ENCODE peak calls at places on chromosomes 11 and 22, in eight cellular contexts. One of them, this sample, is unnamed.

GRCh38 chr11:8059571-8060011 is 21.4 kb upstream of the TUB start:
- DNase-seq in Peyer's patch: no peak
- DNase-seq in hepatocyte: no peak
- DNase-seq in psoas muscle: no peak
- DNase-seq in CD8-positive, alpha-beta memory T cell: no peak
- DNase-seq in astrocyte of the cerebellum: no peak
- DNase-seq in suprapubic skin: no peak
- DNase-seq in kidney: no peak
- DNase-seq in this sample: no peak

GRCh38 chr11:88421530-88421929 is 84.0 kb upstream of the CTSC start:
- DNase-seq in Peyer's patch: no peak
- DNase-seq in hepatocyte: peak; percentile 19
- DNase-seq in psoas muscle: no peak
- DNase-seq in CD8-positive, alpha-beta memory T cell: no peak
- DNase-seq in astrocyte of the cerebellum: no peak
- DNase-seq in suprapubic skin: no peak
- DNase-seq in kidney: no peak
- DNase-seq in this sample: no peak

GRCh38 chr11:68565768-68566167 is 105.2 kb downstream of the PPP6R3 start:
- DNase-seq in Peyer's patch: no peak
- DNase-seq in hepatocyte: no peak
- DNase-seq in psoas muscle: peak; percentile 76
- DNase-seq in CD8-positive, alpha-beta memory T cell: no peak
- DNase-seq in astrocyte of the cerebellum: no peak
- DNase-seq in suprapubic skin: no peak
- DNase-seq in kidney: no peak
- DNase-seq in this sample: no peak

GRCh38 chr11:67312187-67313021 is 9.1 kb downstream of the SSH3 start:
- DNase-seq in Peyer's patch: no peak
- DNase-seq in hepatocyte: no peak
- DNase-seq in psoas muscle: no peak
- DNase-seq in CD8-positive, alpha-beta memory T cell: no peak
- DNase-seq in astrocyte of the cerebellum: no peak
- DNase-seq in suprapubic skin: peak; percentile 82
- DNase-seq in kidney: peak; percentile 73
- DNase-seq in this sample: no peak

GRCh38 chr11:23205156-23205871 is 345.0 kb upstream of the CCDC179 start:
- DNase-seq in Peyer's patch: no peak
- DNase-seq in hepatocyte: no peak
- DNase-seq in psoas muscle: no peak
- DNase-seq in CD8-positive, alpha-beta memory T cell: no peak
- DNase-seq in astrocyte of the cerebellum: no peak
- DNase-seq in suprapubic skin: no peak
- DNase-seq in kidney: no peak
- DNase-seq in this sample: no peak

GRCh38 chr11:82899191-82899820 is 924 bp downstream of the PRCP start:
- DNase-seq in Peyer's patch: peak; percentile 33
- DNase-seq in hepatocyte: no peak
- DNase-seq in psoas muscle: no peak
- DNase-seq in CD8-positive, alpha-beta memory T cell: peak; percentile 68
- DNase-seq in astrocyte of the cerebellum: no peak
- DNase-seq in suprapubic skin: no peak
- DNase-seq in kidney: no peak
- DNase-seq in this sample: no peak

GRCh38 chr11:46369458-46370152 is 11.9 kb upstream of the MDK start:
- DNase-seq in Peyer's patch: no peak
- DNase-seq in hepatocyte: peak; percentile 86
- DNase-seq in psoas muscle: peak; percentile 74
- DNase-seq in CD8-positive, alpha-beta memory T cell: peak; percentile 44
- DNase-seq in astrocyte of the cerebellum: peak; percentile 49
- DNase-seq in suprapubic skin: no peak
- DNase-seq in kidney: peak; percentile 84
- DNase-seq in this sample: no peak

GRCh38 chr11:70517996-70518907 is 119.9 kb downstream of the CTTN start:
- DNase-seq in Peyer's patch: no peak
- DNase-seq in hepatocyte: no peak
- DNase-seq in psoas muscle: peak; percentile 12
- DNase-seq in CD8-positive, alpha-beta memory T cell: no peak
- DNase-seq in astrocyte of the cerebellum: no peak
- DNase-seq in suprapubic skin: no peak
- DNase-seq in kidney: peak; percentile 39
- DNase-seq in this sample: no peak

GRCh38 chr11:14687943-14688627 is 44.5 kb downstream of the PDE3B start:
- DNase-seq in Peyer's patch: no peak
- DNase-seq in hepatocyte: no peak
- DNase-seq in psoas muscle: no peak
- DNase-seq in CD8-positive, alpha-beta memory T cell: no peak
- DNase-seq in astrocyte of the cerebellum: no peak
- DNase-seq in suprapubic skin: no peak
- DNase-seq in kidney: no peak
- DNase-seq in this sample: no peak

GRCh38 chr11:66264893-66265292 is 3.5 kb upstream of the RAB1B start:
- DNase-seq in Peyer's patch: no peak
- DNase-seq in hepatocyte: no peak
- DNase-seq in psoas muscle: peak; percentile 49
- DNase-seq in CD8-positive, alpha-beta memory T cell: no peak
- DNase-seq in astrocyte of the cerebellum: no peak
- DNase-seq in suprapubic skin: no peak
- DNase-seq in kidney: no peak
- DNase-seq in this sample: no peak

GRCh38 chr22:46941958-46942815 is 179.7 kb downstream of the TBC1D22A start:
- DNase-seq in Peyer's patch: no peak
- DNase-seq in hepatocyte: peak; percentile 40
- DNase-seq in psoas muscle: no peak
- DNase-seq in CD8-positive, alpha-beta memory T cell: no peak
- DNase-seq in astrocyte of the cerebellum: peak; percentile 22
- DNase-seq in suprapubic skin: peak; percentile 52
- DNase-seq in kidney: no peak
- DNase-seq in this sample: peak; percentile 21

GRCh38 chr22:44549021-44549420 is 51.0 kb upstream of the RTL6 start:
- DNase-seq in Peyer's patch: no peak
- DNase-seq in hepatocyte: no peak
- DNase-seq in psoas muscle: no peak
- DNase-seq in CD8-positive, alpha-beta memory T cell: no peak
- DNase-seq in astrocyte of the cerebellum: no peak
- DNase-seq in suprapubic skin: no peak
- DNase-seq in kidney: no peak
- DNase-seq in this sample: no peak

GRCh38 chr22:19758896-19759458 is 1.6 kb upstream of the TBX1 start:
- DNase-seq in Peyer's patch: no peak
- DNase-seq in hepatocyte: no peak
- DNase-seq in psoas muscle: no peak
- DNase-seq in CD8-positive, alpha-beta memory T cell: no peak
- DNase-seq in astrocyte of the cerebellum: no peak
- DNase-seq in suprapubic skin: no peak
- DNase-seq in kidney: no peak
- DNase-seq in this sample: no peak

GRCh38 chr22:19761022-19761499 is 483 bp downstream of the TBX1 start:
- DNase-seq in Peyer's patch: no peak
- DNase-seq in hepatocyte: no peak
- DNase-seq in psoas muscle: no peak
- DNase-seq in CD8-positive, alpha-beta memory T cell: no peak
- DNase-seq in astrocyte of the cerebellum: no peak
- DNase-seq in suprapubic skin: no peak
- DNase-seq in kidney: no peak
- DNase-seq in this sample: no peak

GRCh38 chr22:19760652-19761002 is at the start of gene TBX1:
- DNase-seq in Peyer's patch: no peak
- DNase-seq in hepatocyte: no peak
- DNase-seq in psoas muscle: no peak
- DNase-seq in CD8-positive, alpha-beta memory T cell: no peak
- DNase-seq in astrocyte of the cerebellum: no peak
- DNase-seq in suprapubic skin: no peak
- DNase-seq in kidney: no peak
- DNase-seq in this sample: no peak

GRCh38 chr22:19759459-19759993 is 1.1 kb upstream of the TBX1 start:
- DNase-seq in Peyer's patch: no peak
- DNase-seq in hepatocyte: no peak
- DNase-seq in psoas muscle: no peak
- DNase-seq in CD8-positive, alpha-beta memory T cell: no peak
- DNase-seq in astrocyte of the cerebellum: no peak
- DNase-seq in suprapubic skin: no peak
- DNase-seq in kidney: no peak
- DNase-seq in this sample: no peak

GRCh38 chr22:19759994-19760651 is 455 bp upstream of the TBX1 start:
- DNase-seq in Peyer's patch: no peak
- DNase-seq in hepatocyte: no peak
- DNase-seq in psoas muscle: no peak
- DNase-seq in CD8-positive, alpha-beta memory T cell: no peak
- DNase-seq in astrocyte of the cerebellum: no peak
- DNase-seq in suprapubic skin: no peak
- DNase-seq in kidney: no peak
- DNase-seq in this sample: no peak
- H3K4me3 ChIP-seq in Peyer's patch: no peak overlapping the region
- H3K4me3 ChIP-seq in hepatocyte: no peak overlapping the region
- H3K4me3 ChIP-seq in psoas muscle: peak overlapping the region; percentile 22
- H3K4me3 ChIP-seq in CD8-positive, alpha-beta memory T cell: no peak overlapping the region
- H3K4me3 ChIP-seq in astrocyte of the cerebellum: no peak overlapping the region
- H3K4me3 ChIP-seq in suprapubic skin: peak overlapping the region; percentile 51
- H3K4me3 ChIP-seq in kidney: no peak overlapping the region
- H3K4me3 ChIP-seq in this sample: peak overlapping the region; percentile 44

GRCh38 chr11:131689049-131689925 is 318.9 kb downstream of the NTM start:
- DNase-seq in Peyer's patch: no peak
- DNase-seq in hepatocyte: no peak
- DNase-seq in psoas muscle: peak; percentile 11
- DNase-seq in CD8-positive, alpha-beta memory T cell: no peak
- DNase-seq in astrocyte of the cerebellum: no peak
- DNase-seq in suprapubic skin: no peak
- DNase-seq in kidney: no peak
- DNase-seq in this sample: no peak

GRCh38 chr11:131690362-131690761 is 319.9 kb downstream of the NTM start:
- DNase-seq in Peyer's patch: no peak
- DNase-seq in hepatocyte: no peak
- DNase-seq in psoas muscle: peak; percentile 36
- DNase-seq in CD8-positive, alpha-beta memory T cell: no peak
- DNase-seq in astrocyte of the cerebellum: no peak
- DNase-seq in suprapubic skin: no peak
- DNase-seq in kidney: peak; percentile 61
- DNase-seq in this sample: no peak

GRCh38 chr11:131686836-131687235 is 316.4 kb downstream of the NTM start:
- DNase-seq in Peyer's patch: no peak
- DNase-seq in hepatocyte: no peak
- DNase-seq in psoas muscle: no peak
- DNase-seq in CD8-positive, alpha-beta memory T cell: no peak
- DNase-seq in astrocyte of the cerebellum: no peak
- DNase-seq in suprapubic skin: no peak
- DNase-seq in kidney: no peak
- DNase-seq in this sample: no peak

GRCh38 chr11:131687291-131688055 is 317.1 kb downstream of the NTM start:
- DNase-seq in Peyer's patch: no peak
- DNase-seq in hepatocyte: no peak
- DNase-seq in psoas muscle: no peak
- DNase-seq in CD8-positive, alpha-beta memory T cell: no peak
- DNase-seq in astrocyte of the cerebellum: no peak
- DNase-seq in suprapubic skin: no peak
- DNase-seq in kidney: peak; percentile 66
- DNase-seq in this sample: no peak

DNA sequence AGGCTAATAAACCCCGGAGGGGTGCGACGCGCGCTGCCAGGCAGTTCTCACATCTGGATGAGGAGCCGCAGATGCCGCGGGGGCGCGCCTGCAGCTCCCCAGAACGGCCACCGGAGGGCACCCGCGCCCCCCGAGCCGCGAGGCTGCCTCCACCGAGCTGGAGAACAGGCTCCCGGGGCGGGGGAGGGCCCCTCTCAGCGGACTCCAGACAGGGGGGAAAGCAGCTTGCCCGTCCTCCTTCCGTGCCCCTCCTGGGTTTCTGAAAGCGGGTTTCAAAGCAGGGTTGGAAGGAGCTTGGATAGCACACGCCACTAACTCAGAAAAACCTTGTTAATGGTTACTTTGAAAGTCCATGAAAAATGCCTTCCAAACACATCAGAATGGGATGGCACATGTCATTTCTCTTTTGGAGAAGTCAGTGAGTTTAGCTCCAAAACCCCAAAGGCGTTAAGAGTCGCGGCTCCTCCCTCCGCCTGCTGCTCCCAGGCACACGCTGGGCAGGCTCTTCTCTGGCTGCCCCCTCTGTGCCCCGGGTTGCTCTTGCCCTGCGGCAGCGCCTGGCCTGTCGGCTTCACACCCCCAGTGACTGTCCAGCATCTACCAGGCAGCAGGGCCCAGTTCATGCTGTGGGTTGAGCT is 317.8 kb downstream of the NTM start:
- DNase-seq in Peyer's patch: no peak
- DNase-seq in hepatocyte: peak; percentile 83
- DNase-seq in psoas muscle: peak; percentile 72
- DNase-seq in CD8-positive, alpha-beta memory T cell: no peak
- DNase-seq in astrocyte of the cerebellum: no peak
- DNase-seq in suprapubic skin: no peak
- DNase-seq in kidney: peak; percentile 83
- DNase-seq in this sample: peak; percentile 36
- H3K4me3 ChIP-seq in Peyer's patch: no peak overlapping the region
- H3K4me3 ChIP-seq in hepatocyte: peak overlapping the region; percentile 18
- H3K4me3 ChIP-seq in psoas muscle: peak overlapping the region; percentile 32
- H3K4me3 ChIP-seq in CD8-positive, alpha-beta memory T cell: no peak overlapping the region
- H3K4me3 ChIP-seq in astrocyte of the cerebellum: peak overlapping the region; percentile 2
- H3K4me3 ChIP-seq in suprapubic skin: peak overlapping the region; percentile 8
- H3K4me3 ChIP-seq in kidney: peak overlapping the region; percentile 43
- H3K4me3 ChIP-seq in this sample: peak overlapping the region; percentile 30

GRCh38 chr11:1030086-1030485 is 6.4 kb downstream of the MUC6 start:
- DNase-seq in Peyer's patch: no peak
- DNase-seq in hepatocyte: no peak
- DNase-seq in psoas muscle: no peak
- DNase-seq in CD8-positive, alpha-beta memory T cell: no peak
- DNase-seq in astrocyte of the cerebellum: no peak
- DNase-seq in suprapubic skin: no peak
- DNase-seq in kidney: no peak
- DNase-seq in this sample: no peak

GRCh38 chr11:1028291-1028540 is 8.3 kb downstream of the MUC6 start:
- DNase-seq in Peyer's patch: no peak
- DNase-seq in hepatocyte: no peak
- DNase-seq in psoas muscle: no peak
- DNase-seq in CD8-positive, alpha-beta memory T cell: no peak
- DNase-seq in astrocyte of the cerebellum: no peak
- DNase-seq in suprapubic skin: no peak
- DNase-seq in kidney: no peak
- DNase-seq in this sample: no peak

GRCh38 chr11:1028616-1029015 is 7.9 kb downstream of the MUC6 start:
- DNase-seq in Peyer's patch: no peak
- DNase-seq in hepatocyte: no peak
- DNase-seq in psoas muscle: no peak
- DNase-seq in CD8-positive, alpha-beta memory T cell: no peak
- DNase-seq in astrocyte of the cerebellum: no peak
- DNase-seq in suprapubic skin: no peak
- DNase-seq in kidney: no peak
- DNase-seq in this sample: no peak

GRCh38 chr11:1029686-1030085 is 6.8 kb downstream of the MUC6 start:
- DNase-seq in Peyer's patch: no peak
- DNase-seq in hepatocyte: no peak
- DNase-seq in psoas muscle: no peak
- DNase-seq in CD8-positive, alpha-beta memory T cell: no peak
- DNase-seq in astrocyte of the cerebellum: no peak
- DNase-seq in suprapubic skin: no peak
- DNase-seq in kidney: no peak
- DNase-seq in this sample: no peak

GRCh38 chr11:1029051-1029450 is 7.5 kb downstream of the MUC6 start:
- DNase-seq in Peyer's patch: no peak
- DNase-seq in hepatocyte: no peak
- DNase-seq in psoas muscle: no peak
- DNase-seq in CD8-positive, alpha-beta memory T cell: no peak
- DNase-seq in astrocyte of the cerebellum: no peak
- DNase-seq in suprapubic skin: no peak
- DNase-seq in kidney: no peak
- DNase-seq in this sample: no peak
- H3K4me3 ChIP-seq in Peyer's patch: no peak overlapping the region
- H3K4me3 ChIP-seq in hepatocyte: no peak overlapping the region
- H3K4me3 ChIP-seq in psoas muscle: no peak overlapping the region
- H3K4me3 ChIP-seq in CD8-positive, alpha-beta memory T cell: no peak overlapping the region
- H3K4me3 ChIP-seq in astrocyte of the cerebellum: no peak overlapping the region
- H3K4me3 ChIP-seq in suprapubic skin: no peak overlapping the region
- H3K4me3 ChIP-seq in kidney: no peak overlapping the region
- H3K4me3 ChIP-seq in this sample: no peak overlapping the region

GRCh38 chr11:122690801-122691649 is 35.5 kb downstream of the UBASH3B start:
- DNase-seq in Peyer's patch: no peak
- DNase-seq in hepatocyte: no peak
- DNase-seq in psoas muscle: no peak
- DNase-seq in CD8-positive, alpha-beta memory T cell: peak; percentile 32
- DNase-seq in astrocyte of the cerebellum: no peak
- DNase-seq in suprapubic skin: no peak
- DNase-seq in kidney: no peak
- DNase-seq in this sample: peak; percentile 24
- H3K4me3 ChIP-seq in Peyer's patch: no peak overlapping the region
- H3K4me3 ChIP-seq in hepatocyte: no peak overlapping the region
- H3K4me3 ChIP-seq in psoas muscle: peak overlapping the region; percentile 39
- H3K4me3 ChIP-seq in CD8-positive, alpha-beta memory T cell: peak overlapping the region; percentile 51
- H3K4me3 ChIP-seq in astrocyte of the cerebellum: no peak overlapping the region
- H3K4me3 ChIP-seq in suprapubic skin: no peak overlapping the region
- H3K4me3 ChIP-seq in kidney: no peak overlapping the region
- H3K4me3 ChIP-seq in this sample: no peak overlapping the region